ENCODE peak calls at places on chromosomes 13 and 19, in ten cellular contexts. One of them, this sample, is unnamed.

GRCh38 chr13:104984296-104984818 is 1551.1 kb downstream of the EFNB2 start:
- DNase-seq in CD8-positive, alpha-beta T cell: peak
- DNase-seq in astrocyte of the spinal cord: peak
- DNase-seq in DMS153: no peak
- DNase-seq in cardiac fibroblast: peak
- DNase-seq in NT2/D1: no peak
- DNase-seq in activated CD4-positive, alpha-beta T cell treated with anti-CD3 and anti-CD28 coated beads, Interleukin-2, amount 50 U/mL, for 48 hours: peak
- DNase-seq in stimulated activated CD4-positive, alpha-beta T cell treated with anti-CD3 and anti-CD28 coated beads, Interleukin-2, amount 100 ng/mL, for 24 hours: no peak
- DNase-seq in effector CD4-positive, alpha-beta T cell: no peak
- DNase-seq in GM03348: no peak
- DNase-seq in this sample: peak

GRCh38 chr19:41249707-41250423 is 14.3 kb upstream of the HNRNPUL1 start:
- DNase-seq in effector CD4-positive, alpha-beta T cell: no peak
- DNase-seq in GM03348: no peak
- DNase-seq in DMS153: no peak
- DNase-seq in astrocyte of the spinal cord: no peak
- DNase-seq in cardiac fibroblast: no peak
- DNase-seq in stimulated activated CD4-positive, alpha-beta T cell treated with anti-CD3 and anti-CD28 coated beads, Interleukin-2, amount 100 ng/mL, for 24 hours: no peak
- DNase-seq in NT2/D1: no peak
- DNase-seq in activated CD4-positive, alpha-beta T cell treated with anti-CD3 and anti-CD28 coated beads, Interleukin-2, amount 50 U/mL, for 48 hours: no peak
- DNase-seq in CD8-positive, alpha-beta T cell: no peak
- DNase-seq in this sample: no peak

GRCh38 chr13:111957913-111958450 is 109.0 kb upstream of the SOX1 start:
- DNase-seq in astrocyte of the spinal cord: no peak
- DNase-seq in cardiac fibroblast: no peak
- DNase-seq in CD8-positive, alpha-beta T cell: no peak
- DNase-seq in effector CD4-positive, alpha-beta T cell: no peak
- DNase-seq in stimulated activated CD4-positive, alpha-beta T cell treated with anti-CD3 and anti-CD28 coated beads, Interleukin-2, amount 100 ng/mL, for 24 hours: no peak
- DNase-seq in GM03348: no peak
- DNase-seq in NT2/D1: no peak
- DNase-seq in DMS153: no peak
- DNase-seq in activated CD4-positive, alpha-beta T cell treated with anti-CD3 and anti-CD28 coated beads, Interleukin-2, amount 50 U/mL, for 48 hours: no peak
- DNase-seq in this sample: no peak

GRCh38 chr13:43684947-43685725 is 101.6 kb downstream of the ENOX1 start:
- DNase-seq in stimulated activated CD4-positive, alpha-beta T cell treated with anti-CD3 and anti-CD28 coated beads, Interleukin-2, amount 100 ng/mL, for 24 hours: no peak
- DNase-seq in activated CD4-positive, alpha-beta T cell treated with anti-CD3 and anti-CD28 coated beads, Interleukin-2, amount 50 U/mL, for 48 hours: no peak
- DNase-seq in cardiac fibroblast: no peak
- DNase-seq in astrocyte of the spinal cord: no peak
- DNase-seq in DMS153: no peak
- DNase-seq in NT2/D1: no peak
- DNase-seq in GM03348: no peak
- DNase-seq in effector CD4-positive, alpha-beta T cell: no peak
- DNase-seq in CD8-positive, alpha-beta T cell: no peak
- DNase-seq in this sample: no peak

GRCh38 chr19:51810228-51810627 is 15.3 kb downstream of the FPR3 start:
- DNase-seq in CD8-positive, alpha-beta T cell: no peak
- DNase-seq in GM03348: no peak
- DNase-seq in activated CD4-positive, alpha-beta T cell treated with anti-CD3 and anti-CD28 coated beads, Interleukin-2, amount 50 U/mL, for 48 hours: no peak
- DNase-seq in cardiac fibroblast: peak
- DNase-seq in astrocyte of the spinal cord: no peak
- DNase-seq in stimulated activated CD4-positive, alpha-beta T cell treated with anti-CD3 and anti-CD28 coated beads, Interleukin-2, amount 100 ng/mL, for 24 hours: no peak
- DNase-seq in NT2/D1: no peak
- DNase-seq in effector CD4-positive, alpha-beta T cell: no peak
- DNase-seq in DMS153: no peak
- DNase-seq in this sample: peak

GRCh38 chr19:13002389-13002898 is 7.2 kb downstream of the NFIX start:
- DNase-seq in effector CD4-positive, alpha-beta T cell: no peak
- DNase-seq in CD8-positive, alpha-beta T cell: no peak
- DNase-seq in NT2/D1: no peak
- DNase-seq in astrocyte of the spinal cord: no peak
- DNase-seq in DMS153: no peak
- DNase-seq in GM03348: no peak
- DNase-seq in stimulated activated CD4-positive, alpha-beta T cell treated with anti-CD3 and anti-CD28 coated beads, Interleukin-2, amount 100 ng/mL, for 24 hours: no peak
- DNase-seq in cardiac fibroblast: no peak
- DNase-seq in activated CD4-positive, alpha-beta T cell treated with anti-CD3 and anti-CD28 coated beads, Interleukin-2, amount 50 U/mL, for 48 hours: no peak
- DNase-seq in this sample: no peak

GRCh38 chr19:16688084-16688483 is 27.1 kb downstream of the TMEM38A start:
- DNase-seq in cardiac fibroblast: no peak
- DNase-seq in DMS153: no peak
- DNase-seq in astrocyte of the spinal cord: no peak
- DNase-seq in GM03348: no peak
- DNase-seq in effector CD4-positive, alpha-beta T cell: no peak
- DNase-seq in stimulated activated CD4-positive, alpha-beta T cell treated with anti-CD3 and anti-CD28 coated beads, Interleukin-2, amount 100 ng/mL, for 24 hours: no peak
- DNase-seq in activated CD4-positive, alpha-beta T cell treated with anti-CD3 and anti-CD28 coated beads, Interleukin-2, amount 50 U/mL, for 48 hours: no peak
- DNase-seq in NT2/D1: no peak
- DNase-seq in CD8-positive, alpha-beta T cell: no peak
- DNase-seq in this sample: no peak

GRCh38 chr13:43085545-43085944 is 62.2 kb downstream of the DNAJC15 start:
- DNase-seq in astrocyte of the spinal cord: peak
- DNase-seq in CD8-positive, alpha-beta T cell: no peak
- DNase-seq in stimulated activated CD4-positive, alpha-beta T cell treated with anti-CD3 and anti-CD28 coated beads, Interleukin-2, amount 100 ng/mL, for 24 hours: no peak
- DNase-seq in NT2/D1: no peak
- DNase-seq in GM03348: peak
- DNase-seq in effector CD4-positive, alpha-beta T cell: no peak
- DNase-seq in activated CD4-positive, alpha-beta T cell treated with anti-CD3 and anti-CD28 coated beads, Interleukin-2, amount 50 U/mL, for 48 hours: no peak
- DNase-seq in cardiac fibroblast: peak
- DNase-seq in DMS153: peak
- DNase-seq in this sample: peak

GRCh38 chr19:19575411-19575810 is 37.3 kb downstream of the CILP2 start:
- DNase-seq in DMS153: no peak
- DNase-seq in astrocyte of the spinal cord: no peak
- DNase-seq in GM03348: no peak
- DNase-seq in CD8-positive, alpha-beta T cell: no peak
- DNase-seq in cardiac fibroblast: no peak
- DNase-seq in stimulated activated CD4-positive, alpha-beta T cell treated with anti-CD3 and anti-CD28 coated beads, Interleukin-2, amount 100 ng/mL, for 24 hours: no peak
- DNase-seq in NT2/D1: no peak
- DNase-seq in effector CD4-positive, alpha-beta T cell: no peak
- DNase-seq in activated CD4-positive, alpha-beta T cell treated with anti-CD3 and anti-CD28 coated beads, Interleukin-2, amount 50 U/mL, for 48 hours: no peak
- DNase-seq in this sample: no peak